ENCODE peak calls at places on chromosome 10, in nine cellular contexts. O is activated CD8-positive, alpha-beta T cell treated with anti-CD3 and anti-CD28 coated beads for 36 hours; D is cardiac muscle cell; W is right lobe of liver; U is omental fat pad; Z is AG09309; P is GM20000; L is cardiac fibroblast; B is uterus. T is an unnamed sample.

GRCh38 chr10:79981356-79981672 is 32.4 kb upstream of the SFTPD start:
- DNase-seq in O (peak; percentile 9), D (no peak), W (no peak), U (no peak), Z (no peak), P (no peak), L (no peak), B (peak; percentile 35), T (no peak)

GRCh38 chr10:126902157-126902556 is 3.1 kb upstream of the DOCK1 start:
- DNase-seq in O (peak; percentile 5), D (peak; percentile 83), W (no peak), U (no peak), Z (peak; percentile 38), P (no peak), L (peak; percentile 70), B (no peak), T (peak; percentile 96)

GRCh38 chr10:124049484-124049883 is 43.9 kb downstream of the CHST15 start:
- DNase-seq in O (no peak), D (no peak), W (no peak), U (no peak), Z (no peak), P (no peak), L (no peak), B (no peak), T (peak; percentile 92)

GRCh38 chr10:103055105-103055504 is 137.0 kb downstream of the CNNM2 start:
- DNase-seq in O (no peak), D (no peak), W (no peak), U (no peak), Z (no peak), P (no peak), L (no peak), B (no peak), T (no peak)

GRCh38 chr10:18164771-18165361 is 24.6 kb downstream of the CACNB2 start:
- DNase-seq in O (no peak), D (peak; percentile 83), W (no peak), U (no peak), Z (peak; percentile 67), P (no peak), L (peak; percentile 92), B (peak; percentile 58), T (no peak)

GRCh38 chr10:70270952-70271351 is 12.9 kb downstream of the NPFFR1 start:
- DNase-seq in O (peak; percentile 18), D (no peak), W (no peak), U (no peak), Z (no peak), P (no peak), L (no peak), B (no peak), T (no peak)

GRCh38 chr10:69576334-69577011 is 3.3 kb upstream of the NEUROG3 start:
- DNase-seq in O (no peak), D (no peak), W (no peak), U (no peak), Z (no peak), P (no peak), L (no peak), B (no peak), T (no peak)

GRCh38 chr10:3811331-3811870 is 26.4 kb upstream of the KLF6 start:
- DNase-seq in O (peak; percentile 78), D (peak; percentile 69), W (peak; percentile 72), U (no peak), Z (no peak), P (peak; percentile 58), L (peak; percentile 76), B (no peak), T (peak; percentile 49)

GRCh38 chr10:79111427-79111826 is 42.7 kb downstream of the ZMIZ1 start:
- DNase-seq in O (no peak), D (no peak), W (no peak), U (no peak), Z (peak; percentile 33), P (no peak), L (peak; percentile 31), B (no peak), T (no peak)

GRCh38 chr10:122152544-122152943 is 118.6 kb upstream of the BTBD16 start:
- DNase-seq in O (no peak), D (peak; percentile 70), W (no peak), U (no peak), Z (peak; percentile 67), P (no peak), L (peak; percentile 93), B (peak; percentile 54), T (no peak)

GRCh38 chr10:54799491-54799890 is 1.5 kb downstream of the PCDH15 start:
- DNase-seq in O (no peak), D (no peak), W (no peak), U (no peak), Z (no peak), P (no peak), L (no peak), B (no peak), T (no peak)

GRCh38 chr10:26737730-26738129 is 40.2 kb downstream of the PDSS1 start:
- DNase-seq in O (peak; percentile 60), D (peak; percentile 21), W (no peak), U (no peak), Z (peak; percentile 17), P (peak; percentile 74), L (peak; percentile 4), B (no peak), T (no peak)

GRCh38 chr10:101062231-101063161 is 707 bp downstream of the KAZALD1 start:
- DNase-seq in O (peak; percentile 64), D (peak; percentile 59), W (peak; percentile 77), U (no peak), Z (no peak), P (peak; percentile 82), L (peak; percentile 51), B (peak; percentile 35), T (no peak)

GRCh38 chr10:70448236-70448635 is 6.8 kb upstream of the NODAL start:
- DNase-seq in O (no peak), D (no peak), W (no peak), U (no peak), Z (no peak), P (no peak), L (no peak), B (no peak), T (no peak)

GRCh38 chr10:60148266-60148840 is 241.3 kb downstream of the ANK3 start:
- DNase-seq in O (no peak), D (peak; percentile 87), W (no peak), U (no peak), Z (peak; percentile 52), P (no peak), L (peak; percentile 89), B (peak; percentile 71), T (peak; percentile 60)

GRCh38 chr10:99695761-99696160 is 36.2 kb downstream of the COX15 start:
- DNase-seq in O (no peak), D (no peak), W (peak; percentile 80), U (no peak), Z (no peak), P (no peak), L (no peak), B (no peak), T (no peak)

GRCh38 chr10:99694171-99694570 is 34.9 kb downstream of the ENTPD7 start:
- DNase-seq in O (no peak), D (peak; percentile 35), W (no peak), U (no peak), Z (no peak), P (no peak), L (peak; percentile 21), B (no peak), T (no peak)

GRCh38 chr10:99700649-99701048 is 31.3 kb downstream of the COX15 start:
- DNase-seq in O (no peak), D (no peak), W (no peak), U (no peak), Z (no peak), P (no peak), L (no peak), B (no peak), T (no peak)

GRCh38 chr10:99698504-99699080 is 33.3 kb downstream of the COX15 start:
- DNase-seq in O (peak; percentile 16), D (no peak), W (peak; percentile 68), U (no peak), Z (no peak), P (no peak), L (peak; percentile 8), B (no peak), T (no peak)
- TF ChIP-seq CTCF in O (no peak), D (peak; percentile 18), W (peak; percentile 8), U (no peak), Z (peak; percentile 5), P (no peak), L (no peak), B (no peak), T (no peak)

GRCh38 chr10:88987243-88987726 is 3.3 kb upstream of the FAS start:
- DNase-seq in O (peak; percentile 50), D (no peak), W (no peak), U (no peak), Z (no peak), P (no peak), L (no peak), B (no peak), T (no peak)
- TF ChIP-seq CTCF in O (peak; percentile 5), D (no peak), W (no peak), U (no peak), Z (no peak), P (no peak), L (no peak), B (no peak), T (peak; percentile 27)

GRCh38 chr10:44067432-44067831 is 317.5 kb downstream of the CXCL12 start:
- DNase-seq in O (no peak), D (no peak), W (no peak), U (no peak), Z (no peak), P (no peak), L (no peak), B (no peak), T (no peak)

GRCh38 chr10:44070282-44070681 is 314.6 kb downstream of the CXCL12 start:
- DNase-seq in O (no peak), D (no peak), W (peak; percentile 78), U (no peak), Z (no peak), P (no peak), L (no peak), B (no peak), T (no peak)

GRCh38 chr10:44069573-44069972 is 315.3 kb downstream of the CXCL12 start:
- DNase-seq in O (no peak), D (peak; percentile 95), W (no peak), U (no peak), Z (no peak), P (no peak), L (peak; percentile 96), B (no peak), T (no peak)

GRCh38 chr10:44068716-44069482 is 316.0 kb downstream of the CXCL12 start:
- DNase-seq in O (no peak), D (peak; percentile 88), W (peak; percentile 76), U (no peak), Z (no peak), P (no peak), L (peak; percentile 93), B (no peak), T (no peak)

DNA sequence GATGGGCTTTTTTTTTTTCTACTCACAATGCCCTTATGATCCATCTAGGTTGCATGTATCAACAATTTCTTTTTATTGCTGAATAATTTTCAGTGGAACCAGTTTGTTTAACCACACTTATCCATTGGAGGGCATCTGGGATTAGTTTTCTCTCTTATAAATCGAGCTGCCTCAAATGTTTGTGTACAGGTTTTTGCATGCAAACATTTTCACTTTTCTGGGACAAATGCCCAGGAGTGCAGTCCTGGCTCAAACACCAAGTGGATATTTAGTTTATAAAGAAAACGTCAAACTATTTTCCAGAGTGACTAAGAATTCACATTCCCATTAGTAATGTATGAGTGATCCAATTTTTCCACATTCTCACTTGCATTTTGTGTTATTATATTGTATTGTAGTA is 313.4 kb downstream of the CXCL12 start:
- DNase-seq in O (no peak), D (peak; percentile 81), W (no peak), U (no peak), Z (peak; percentile 85), P (no peak), L (peak; percentile 93), B (no peak), T (no peak)
- TF ChIP-seq CTCF in O (no peak), D (peak; percentile 15), W (peak; percentile 18), U (no peak), Z (peak; percentile 28), P (no peak), L (no peak), B (no peak), T (no peak)

GRCh38 chr10:132006966-132007365 is 25.2 kb upstream of the BNIP3 start:
- DNase-seq in O (no peak), D (no peak), W (no peak), U (no peak), Z (no peak), P (no peak), L (no peak), B (no peak), T (no peak)
- TF ChIP-seq CTCF in O (no peak), D (no peak), W (no peak), U (no peak), Z (no peak), P (no peak), L (no peak), B (no peak), T (no peak)

T was measured in RWPE1.